ENCODE peak calls at places on chromosomes 12 and 14, in seven cellular contexts. One of them, this sample, is unnamed.

GRCh38 chr12:124233846-124234620 is 60.9 kb upstream of the RFLNA start:
- DNase-seq in adrenal gland: no peak
- DNase-seq in HCT116: no peak
- DNase-seq in K562: no peak
- DNase-seq in gastrocnemius medialis: no peak
- DNase-seq in body of pancreas: no peak
- DNase-seq in ovary: no peak
- DNase-seq in this sample: no peak

GRCh38 chr12:43662736-43663135 is 95.9 kb downstream of the PUS7L start:
- DNase-seq in HCT116: no peak
- DNase-seq in K562: no peak
- DNase-seq in ovary: no peak
- DNase-seq in adrenal gland: no peak
- DNase-seq in gastrocnemius medialis: no peak
- DNase-seq in body of pancreas: no peak
- DNase-seq in this sample: no peak

GRCh38 chr14:103607039-103607668 is 21.9 kb upstream of the KLC1 start:
- DNase-seq in K562: peak
- DNase-seq in ovary: peak
- DNase-seq in gastrocnemius medialis: peak
- DNase-seq in body of pancreas: peak
- DNase-seq in HCT116: no peak
- DNase-seq in adrenal gland: peak
- DNase-seq in this sample: no peak

GRCh38 chr14:103624860-103625259 is 4.2 kb upstream of the KLC1 start:
- DNase-seq in body of pancreas: no peak
- DNase-seq in adrenal gland: peak
- DNase-seq in ovary: peak
- DNase-seq in HCT116: peak
- DNase-seq in K562: no peak
- DNase-seq in gastrocnemius medialis: peak
- DNase-seq in this sample: peak

GRCh38 chr12:56900583-56900982 is 33.6 kb downstream of the SDR9C7 start:
- DNase-seq in body of pancreas: no peak
- DNase-seq in gastrocnemius medialis: no peak
- DNase-seq in adrenal gland: no peak
- DNase-seq in ovary: no peak
- DNase-seq in HCT116: peak
- DNase-seq in K562: peak
- DNase-seq in this sample: peak

GRCh38 chr14:105223260-105223659 is 25.1 kb upstream of the BTBD6 start:
- DNase-seq in body of pancreas: no peak
- DNase-seq in ovary: no peak
- DNase-seq in gastrocnemius medialis: no peak
- DNase-seq in adrenal gland: no peak
- DNase-seq in K562: no peak
- DNase-seq in HCT116: no peak
- DNase-seq in this sample: no peak

GRCh38 chr12:130870442-130871285 is 1.2 kb upstream of the RAN start:
- DNase-seq in gastrocnemius medialis: peak
- DNase-seq in body of pancreas: peak
- DNase-seq in ovary: peak
- DNase-seq in HCT116: peak
- DNase-seq in K562: peak
- DNase-seq in adrenal gland: peak
- DNase-seq in this sample: peak

GRCh38 chr12:91272456-91273063 is 89.9 kb upstream of the DCN start:
- DNase-seq in HCT116: no peak
- DNase-seq in adrenal gland: peak
- DNase-seq in gastrocnemius medialis: peak
- DNase-seq in body of pancreas: peak
- DNase-seq in ovary: peak
- DNase-seq in K562: no peak
- DNase-seq in this sample: no peak

GRCh38 chr12:132159555-132160003 is 15.3 kb downstream of the NOC4L start:
- DNase-seq in K562: no peak
- DNase-seq in gastrocnemius medialis: no peak
- DNase-seq in HCT116: no peak
- DNase-seq in adrenal gland: no peak
- DNase-seq in ovary: no peak
- DNase-seq in body of pancreas: no peak
- DNase-seq in this sample: no peak

GRCh38 chr14:55752580-55753365 is 172.8 kb downstream of the KTN1 start:
- DNase-seq in gastrocnemius medialis: no peak
- DNase-seq in HCT116: no peak
- DNase-seq in adrenal gland: no peak
- DNase-seq in ovary: no peak
- DNase-seq in body of pancreas: peak
- DNase-seq in K562: no peak
- DNase-seq in this sample: no peak

GRCh38 chr12:69240625-69240984 is 1.2 kb downstream of the CPSF6 start:
- DNase-seq in K562: no peak
- DNase-seq in body of pancreas: no peak
- DNase-seq in adrenal gland: no peak
- DNase-seq in gastrocnemius medialis: no peak
- DNase-seq in HCT116: no peak
- DNase-seq in ovary: no peak
- DNase-seq in this sample: no peak

GRCh38 chr12:75341873-75342272 is 7.4 kb downstream of the GLIPR1L1 start:
- DNase-seq in HCT116: peak
- DNase-seq in adrenal gland: no peak
- DNase-seq in body of pancreas: no peak
- DNase-seq in K562: no peak
- DNase-seq in gastrocnemius medialis: no peak
- DNase-seq in ovary: no peak
- DNase-seq in this sample: no peak

GRCh38 chr12:132729541-132730320 is 19.1 kb downstream of the PGAM5 start:
- DNase-seq in gastrocnemius medialis: no peak
- DNase-seq in adrenal gland: peak
- DNase-seq in body of pancreas: no peak
- DNase-seq in HCT116: no peak
- DNase-seq in K562: no peak
- DNase-seq in ovary: no peak
- DNase-seq in this sample: no peak

GRCh38 chr12:96392397-96392796 is 7.8 kb downstream of the CDK17 start:
- DNase-seq in K562: no peak
- DNase-seq in body of pancreas: no peak
- DNase-seq in HCT116: no peak
- DNase-seq in gastrocnemius medialis: no peak
- DNase-seq in adrenal gland: no peak
- DNase-seq in ovary: no peak
- DNase-seq in this sample: no peak

GRCh38 chr14:41289025-41289424 is 317.7 kb upstream of the LRFN5 start:
- DNase-seq in adrenal gland: no peak
- DNase-seq in HCT116: no peak
- DNase-seq in ovary: no peak
- DNase-seq in body of pancreas: no peak
- DNase-seq in gastrocnemius medialis: no peak
- DNase-seq in K562: no peak
- DNase-seq in this sample: no peak

GRCh38 chr12:69428351-69429048 is 41.7 kb upstream of the FRS2 start:
- DNase-seq in body of pancreas: no peak
- DNase-seq in K562: no peak
- DNase-seq in adrenal gland: no peak
- DNase-seq in ovary: no peak
- DNase-seq in gastrocnemius medialis: no peak
- DNase-seq in HCT116: no peak
- DNase-seq in this sample: no peak

GRCh38 chr12:86666311-86666710 is 410.1 kb upstream of the MGAT4C start:
- DNase-seq in HCT116: no peak
- DNase-seq in gastrocnemius medialis: no peak
- DNase-seq in K562: no peak
- DNase-seq in body of pancreas: no peak
- DNase-seq in adrenal gland: no peak
- DNase-seq in ovary: no peak
- DNase-seq in this sample: no peak

GRCh38 chr12:51823875-51824565 is 24.5 kb downstream of the FIGNL2 start:
- DNase-seq in ovary: no peak
- DNase-seq in HCT116: peak
- DNase-seq in gastrocnemius medialis: no peak
- DNase-seq in K562: peak
- DNase-seq in body of pancreas: peak
- DNase-seq in adrenal gland: peak
- DNase-seq in this sample: peak

GRCh38 chr12:50086148-50086547 is 1.0 kb downstream of the SMARCD1 start:
- DNase-seq in K562: no peak
- DNase-seq in ovary: no peak
- DNase-seq in adrenal gland: no peak
- DNase-seq in HCT116: no peak
- DNase-seq in gastrocnemius medialis: no peak
- DNase-seq in body of pancreas: no peak
- DNase-seq in this sample: no peak

GRCh38 chr14:36238666-36239363 is 62.3 kb upstream of the PTCSC3 start:
- DNase-seq in K562: no peak
- DNase-seq in body of pancreas: no peak
- DNase-seq in HCT116: no peak
- DNase-seq in ovary: no peak
- DNase-seq in adrenal gland: no peak
- DNase-seq in gastrocnemius medialis: no peak
- DNase-seq in this sample: peak

GRCh38 chr12:53481957-53482586 is 17.2 kb downstream of the MAP3K12 start:
- DNase-seq in ovary: no peak
- DNase-seq in body of pancreas: no peak
- DNase-seq in adrenal gland: no peak
- DNase-seq in HCT116: no peak
- DNase-seq in gastrocnemius medialis: no peak
- DNase-seq in K562: peak
- DNase-seq in this sample: no peak

GRCh38 chr12:59736786-59737185 is 141.0 kb downstream of the SLC16A7 start:
- DNase-seq in body of pancreas: peak
- DNase-seq in gastrocnemius medialis: no peak
- DNase-seq in adrenal gland: peak
- DNase-seq in ovary: no peak
- DNase-seq in K562: no peak
- DNase-seq in HCT116: no peak
- DNase-seq in this sample: peak

GRCh38 chr12:66065623-66066022 is 64.9 kb downstream of the LLPH start:
- DNase-seq in K562: no peak
- DNase-seq in body of pancreas: no peak
- DNase-seq in adrenal gland: no peak
- DNase-seq in gastrocnemius medialis: no peak
- DNase-seq in HCT116: no peak
- DNase-seq in ovary: no peak
- DNase-seq in this sample: no peak

GRCh38 chr12:88706286-88706685 is 126.0 kb upstream of the KITLG start:
- DNase-seq in K562: no peak
- DNase-seq in body of pancreas: no peak
- DNase-seq in gastrocnemius medialis: no peak
- DNase-seq in HCT116: no peak
- DNase-seq in adrenal gland: no peak
- DNase-seq in ovary: no peak
- DNase-seq in this sample: no peak

GRCh38 chr12:109098142-109098652 is 800 bp downstream of the UNG start:
- DNase-seq in ovary: peak
- DNase-seq in gastrocnemius medialis: no peak
- DNase-seq in body of pancreas: peak
- DNase-seq in K562: no peak
- DNase-seq in adrenal gland: peak
- DNase-seq in HCT116: no peak
- DNase-seq in this sample: peak
- TF ChIP-seq POLR2A in ovary: peak
- TF ChIP-seq POLR2A in gastrocnemius medialis: peak
- TF ChIP-seq POLR2A in body of pancreas: peak
- TF ChIP-seq POLR2A in K562: no peak
- TF ChIP-seq POLR2A in adrenal gland: peak
- TF ChIP-seq POLR2A in HCT116: no peak
- TF ChIP-seq POLR2A in this sample: no peak

GRCh38 chr14:74710477-74710876 is 2.4 kb downstream of the AREL1 start:
- DNase-seq in K562: peak
- DNase-seq in ovary: no peak
- DNase-seq in HCT116: no peak
- DNase-seq in adrenal gland: no peak
- DNase-seq in body of pancreas: no peak
- DNase-seq in gastrocnemius medialis: no peak
- DNase-seq in this sample: no peak

GRCh38 chr14:74713395-74713735 is 421 bp downstream of the FCF1 start:
- DNase-seq in K562: no peak
- DNase-seq in body of pancreas: no peak
- DNase-seq in ovary: no peak
- DNase-seq in gastrocnemius medialis: no peak
- DNase-seq in HCT116: no peak
- DNase-seq in adrenal gland: no peak
- DNase-seq in this sample: no peak

DNA sequence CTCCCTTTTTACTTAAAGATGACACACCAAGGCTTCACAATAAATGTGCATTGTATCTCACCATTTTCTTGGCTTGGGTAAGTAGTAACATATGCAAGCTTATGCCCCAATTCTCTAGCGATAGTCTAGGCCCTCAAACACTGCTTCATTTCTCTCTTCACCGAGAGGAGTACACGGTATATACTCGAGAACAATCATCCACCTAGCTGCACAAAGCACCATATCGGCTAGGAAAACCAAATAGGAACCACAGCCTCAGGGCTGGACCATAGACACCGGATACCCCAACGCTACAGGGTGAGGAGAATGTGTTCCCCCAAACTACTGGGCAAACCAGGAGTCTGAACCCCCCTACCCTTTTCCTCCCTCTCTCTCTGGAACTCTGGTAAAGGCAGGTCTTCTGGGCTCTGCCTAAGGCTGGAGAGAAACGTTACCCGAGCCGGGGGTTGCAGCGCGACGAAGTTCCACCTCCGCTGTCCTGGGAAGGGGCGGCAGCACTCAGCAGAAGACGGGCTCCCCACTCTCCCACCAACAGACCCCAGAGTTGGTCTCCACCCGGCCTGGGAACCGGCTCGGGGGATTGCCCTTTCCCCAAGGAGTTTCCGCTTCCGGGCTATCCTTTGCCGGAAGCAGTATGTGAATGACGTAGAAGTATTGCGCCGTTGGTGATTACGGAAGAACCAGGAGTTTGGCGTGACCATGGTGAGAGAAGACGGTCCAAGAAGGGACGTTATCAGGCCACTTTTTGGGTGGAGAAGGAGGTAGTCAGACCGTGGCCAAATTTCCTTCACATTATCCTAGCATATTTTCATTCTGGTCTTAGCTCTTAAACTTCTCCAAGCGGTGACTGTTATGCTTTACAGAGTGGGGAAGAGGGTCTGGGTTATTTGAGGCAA is at the start of the genes AREL1 and FCF1:
- DNase-seq in K562: peak
- DNase-seq in ovary: peak
- DNase-seq in body of pancreas: peak
- DNase-seq in HCT116: peak
- DNase-seq in adrenal gland: peak
- DNase-seq in gastrocnemius medialis: peak
- DNase-seq in this sample: peak
- TF ChIP-seq POLR2A in K562: peak
- TF ChIP-seq POLR2A in ovary: peak
- TF ChIP-seq POLR2A in body of pancreas: no peak
- TF ChIP-seq POLR2A in HCT116: no peak
- TF ChIP-seq POLR2A in adrenal gland: peak
- TF ChIP-seq POLR2A in gastrocnemius medialis: peak
- TF ChIP-seq POLR2A in this sample: peak

GRCh38 chr14:96501383-96501745 is 818 bp upstream of the PAPOLA start:
- DNase-seq in ovary: no peak
- DNase-seq in adrenal gland: no peak
- DNase-seq in K562: peak
- DNase-seq in HCT116: no peak
- DNase-seq in body of pancreas: no peak
- DNase-seq in gastrocnemius medialis: no peak
- DNase-seq in this sample: no peak
- TF ChIP-seq POLR2A in ovary: no peak
- TF ChIP-seq POLR2A in adrenal gland: no peak
- TF ChIP-seq POLR2A in K562: no peak
- TF ChIP-seq POLR2A in HCT116: no peak
- TF ChIP-seq POLR2A in body of pancreas: no peak
- TF ChIP-seq POLR2A in gastrocnemius medialis: no peak
- TF ChIP-seq POLR2A in this sample: no peak

GRCh38 chr14:91241848-91242247 is 2.7 kb downstream of the GPR68 start:
- DNase-seq in HCT116: no peak
- DNase-seq in K562: no peak
- DNase-seq in ovary: no peak
- DNase-seq in gastrocnemius medialis: no peak
- DNase-seq in body of pancreas: no peak
- DNase-seq in adrenal gland: no peak
- DNase-seq in this sample: no peak
- TF ChIP-seq POLR2A in HCT116: no peak
- TF ChIP-seq POLR2A in K562: no peak
- TF ChIP-seq POLR2A in ovary: no peak
- TF ChIP-seq POLR2A in gastrocnemius medialis: no peak
- TF ChIP-seq POLR2A in body of pancreas: no peak
- TF ChIP-seq POLR2A in adrenal gland: no peak
- TF ChIP-seq POLR2A in this sample: no peak

This sample was measured in H54.